ENCODE peak calls at places on chromosomes 4 and X, in six cellular contexts. X, P, Z, B, E and Q are unnamed samples. For H3K27me3 and H3K36me3, the result is how much of the 10 kb centered on the place peaks cover.

GRCh38 chr4:154329939-154330338 is 161.7 kb downstream of the DCHS2 start:
- DNase-seq in X (no peak), B (no peak), Z (no peak), E (no peak), P (no peak), Q (no peak)

GRCh38 chr4:8846864-8847263 is 24.8 kb downstream of the HMX1 start:
- DNase-seq in Z (no peak), B (no peak), E (peak), X (no peak), P (peak), Q (no peak)

GRCh38 chr4:128606173-128606572 is 203.3 kb upstream of the JADE1 start:
- DNase-seq in X (no peak), B (peak), E (no peak), Z (no peak), P (no peak), Q (no peak)

GRCh38 chrX:137166591-137166990 is 132.8 kb upstream of the GPR101 start:
- DNase-seq in Z (peak), B (no peak), P (peak), E (no peak), X (no peak), Q (peak)

GRCh38 chr4:73631565-73632226 is 11.5 kb upstream of the RASSF6 start:
- DNase-seq in P (no peak), X (no peak), E (no peak), Z (no peak), B (no peak), Q (no peak)

GRCh38 chr4:37715889-37716402 is 29.8 kb upstream of the RELL1 start:
- DNase-seq in E (no peak), P (no peak), B (no peak), Z (no peak), X (no peak), Q (no peak)

GRCh38 chr4:89056292-89056952 is 563 bp downstream of the FAM13A start:
- DNase-seq in Z (no peak), X (no peak), B (no peak), E (no peak), P (no peak), Q (no peak)

GRCh38 chrX:153673398-153674218 is at the start of gene PNCK:
- DNase-seq in E (no peak), X (no peak), B (no peak), Z (no peak), P (no peak), Q (peak)

GRCh38 chr4:7403001-7403400 is 31.7 kb downstream of the PSAPL1 start:
- DNase-seq in E (no peak), Z (no peak), X (no peak), P (peak), B (no peak), Q (no peak)

GRCh38 chr4:27148211-27148895 is 287.7 kb downstream of the STIM2 start:
- DNase-seq in X (no peak), Z (no peak), P (no peak), E (no peak), B (no peak), Q (no peak)

GRCh38 chrX:33211356-33212254 is at the start of gene DMD:
- DNase-seq in P (peak), Z (no peak), X (peak), E (no peak), B (peak), Q (no peak)
- H3K4me3 ChIP-seq in P (peak), Z (no peak), X (peak), E (peak), B (peak), Q (no peak)

GRCh38 chrX:135328421-135329005 is 19.2 kb downstream of the ETDC start:
- DNase-seq in Z (no peak), P (no peak), B (no peak), X (no peak), E (no peak), Q (no peak)

GRCh38 chrX:135327299-135327698 is 18.0 kb downstream of the ETDC start:
- DNase-seq in X (no peak), Z (no peak), P (no peak), B (peak), E (no peak), Q (no peak)

GRCh38 chrX:135330709-135331108 is 21.4 kb downstream of the ETDC start:
- DNase-seq in X (no peak), B (no peak), P (no peak), Z (no peak), E (no peak), Q (no peak)

DNA sequence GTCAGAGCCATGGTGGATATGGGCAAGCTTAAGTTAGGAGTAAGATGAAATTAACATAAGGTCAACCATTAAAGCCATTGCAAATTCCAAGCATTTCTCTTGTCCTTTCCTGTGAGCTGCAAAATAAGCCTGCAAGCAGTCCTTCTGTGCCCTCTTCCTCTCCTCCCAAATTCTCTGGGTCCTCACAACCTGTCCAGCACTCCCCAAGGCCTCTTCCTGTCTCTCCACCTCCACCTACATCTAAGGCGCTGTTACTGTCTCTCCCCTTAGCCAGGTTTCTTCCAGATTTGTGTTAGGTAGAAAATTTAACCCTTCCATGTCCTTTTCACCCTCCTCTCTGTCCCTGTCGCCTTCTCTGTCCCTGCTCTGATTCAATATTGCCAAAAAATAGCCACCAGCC is 22.2 kb downstream of the ETDC start:
- DNase-seq in X (no peak), B (no peak), E (no peak), P (no peak), Z (no peak), Q (no peak)
- H3K27me3 ChIP-seq in X (under half), B (under half), E (under half), P (under half), Z (under half), Q (under half)

DNA sequence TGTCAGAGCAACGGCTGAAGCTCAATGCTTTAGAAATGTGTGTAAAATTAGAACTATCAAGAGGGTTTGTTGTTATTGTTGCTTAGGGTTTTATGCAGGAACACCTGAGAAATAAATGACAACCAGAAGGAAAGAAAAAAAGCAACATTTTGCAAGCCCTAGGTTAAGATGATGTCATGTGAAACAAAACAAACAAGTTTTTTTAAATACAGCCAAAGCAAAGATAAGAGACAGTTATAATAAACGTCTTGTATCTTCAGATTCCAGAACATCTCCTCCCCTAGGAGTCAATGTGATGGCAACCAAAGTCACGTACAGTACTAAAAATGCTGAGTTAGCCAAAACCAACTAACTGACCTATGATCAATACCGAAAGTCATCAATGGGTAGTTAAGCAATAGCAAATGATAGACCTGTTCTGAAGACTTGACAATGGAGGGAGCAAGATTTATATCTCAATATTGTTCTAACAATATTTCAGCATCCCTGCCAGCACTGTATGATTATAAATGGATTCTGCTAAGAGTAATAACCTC is 55.3 kb upstream of the NOCT start:
- DNase-seq in Z (no peak), B (no peak), P (no peak), E (no peak), X (no peak), Q (no peak)
- H3K36me3 ChIP-seq in Z (under half), B (under half), P (under half), E (under half), X (under half), Q (under half)

DNA sequence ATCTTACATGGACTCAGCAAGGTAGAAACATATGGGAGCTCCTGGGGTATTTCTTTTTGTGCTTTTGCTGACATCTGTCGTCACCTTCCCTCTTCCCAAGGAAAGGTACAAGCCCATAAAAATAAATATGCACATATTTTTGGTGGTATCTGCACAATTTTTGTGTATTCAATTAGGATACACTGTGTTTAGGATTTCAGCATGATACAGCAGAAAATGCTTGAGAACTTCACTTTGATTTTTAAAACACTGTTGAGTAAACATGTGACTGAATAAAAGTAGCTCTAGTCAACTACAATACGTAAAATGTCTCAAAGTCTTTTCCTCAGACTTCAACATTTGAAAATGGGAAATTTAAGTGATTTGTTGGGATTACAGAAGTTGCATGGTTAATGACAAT is 99.4 kb upstream of the SPANXC start:
- DNase-seq in E (no peak), Z (no peak), B (no peak), X (no peak), P (no peak), Q (no peak)
- H3K4me3 ChIP-seq in E (no peak), Z (no peak), B (no peak), X (no peak), P (no peak), Q (no peak)

DNA sequence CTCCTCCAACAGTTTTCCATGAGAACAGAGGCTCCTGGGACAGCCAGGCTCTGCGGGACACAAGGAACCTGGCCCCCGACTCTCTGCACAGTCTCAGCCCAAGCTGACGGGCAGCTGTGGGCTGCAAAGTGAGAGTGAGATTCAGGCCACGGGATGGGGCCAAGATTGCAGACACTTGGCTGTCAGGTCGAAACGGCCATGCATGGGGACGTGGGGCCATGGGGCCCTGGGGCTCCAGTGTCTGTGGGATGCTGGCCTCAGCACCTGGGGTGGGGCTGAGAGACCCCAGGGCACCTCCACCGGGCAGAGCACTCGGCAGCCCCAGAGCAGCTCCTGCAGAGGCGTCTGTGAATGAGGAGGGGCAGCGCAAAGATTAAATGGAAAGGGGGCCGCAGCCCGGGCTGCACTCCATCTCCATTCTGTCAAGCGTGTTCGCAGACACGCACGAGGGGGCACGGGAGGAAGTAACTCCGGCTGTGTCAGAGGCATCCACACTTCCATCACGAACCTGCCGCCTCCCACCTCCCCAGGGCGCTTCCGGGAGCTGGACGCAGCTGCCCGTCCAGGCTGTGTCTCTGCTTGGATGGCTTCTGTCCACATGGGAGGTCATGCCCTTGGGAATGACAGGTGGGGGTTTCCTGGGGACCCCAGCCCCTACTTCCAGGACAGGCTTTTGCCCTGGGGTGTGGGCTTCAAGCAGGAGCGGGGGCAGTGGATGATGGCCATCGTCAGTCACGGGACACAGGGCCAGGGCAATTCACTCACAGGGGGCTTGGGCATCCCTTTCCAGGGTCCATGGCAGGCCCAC is 82.8 kb upstream of the NKX1-1 start:
- DNase-seq in E (no peak), Z (no peak), P (no peak), B (no peak), X (no peak), Q (peak)
- H3K27me3 ChIP-seq in E (under half), Z (under half), P (under half), B (under half), X (under half), Q (under half)

GRCh38 chr4:2817136-2817535 is 24.3 kb downstream of the SH3BP2 start:
- DNase-seq in P (no peak), Z (no peak), E (no peak), B (no peak), X (no peak), Q (no peak)
- H3K36me3 ChIP-seq in P (under half), Z (under half), E (half or more), B (under half), X (under half), Q (under half)

GRCh38 chr4:119284876-119285611 is 36.9 kb downstream of the FABP2 start:
- DNase-seq in E (no peak), X (no peak), B (no peak), Z (no peak), P (no peak), Q (no peak)
- H3K4me3 ChIP-seq in E (no peak), X (no peak), B (peak), Z (no peak), P (no peak), Q (no peak)

GRCh38 chrX:76248901-76249300 is 76.0 kb downstream of the PBDC1 start:
- DNase-seq in Z (no peak), X (no peak), E (no peak), B (no peak), P (no peak), Q (no peak)

DNA sequence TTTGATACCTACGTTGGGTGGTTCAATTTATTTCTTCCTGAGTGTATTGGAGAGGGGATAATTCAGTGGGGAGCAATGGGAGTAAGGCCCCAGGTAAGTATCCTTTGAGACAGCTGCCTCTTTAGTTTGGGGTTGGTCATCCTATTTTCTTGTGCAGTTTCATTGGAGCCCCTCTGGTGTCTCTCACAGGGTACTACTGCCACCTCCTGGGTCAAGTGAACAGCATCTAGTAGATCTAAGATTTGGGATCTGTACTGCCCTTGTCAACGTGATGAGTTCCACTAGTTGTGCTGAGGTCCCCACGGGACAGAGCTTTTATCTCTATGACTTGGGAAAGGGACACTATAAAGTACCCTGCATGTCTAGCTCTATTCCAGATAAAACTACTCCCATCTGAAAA is 80.6 kb downstream of the PBDC1 start:
- DNase-seq in B (peak), E (no peak), X (peak), Z (no peak), P (peak), Q (peak)
- H3K27me3 ChIP-seq in B (under half), E (under half), X (under half), Z (under half), P (under half), Q (under half)

DNA sequence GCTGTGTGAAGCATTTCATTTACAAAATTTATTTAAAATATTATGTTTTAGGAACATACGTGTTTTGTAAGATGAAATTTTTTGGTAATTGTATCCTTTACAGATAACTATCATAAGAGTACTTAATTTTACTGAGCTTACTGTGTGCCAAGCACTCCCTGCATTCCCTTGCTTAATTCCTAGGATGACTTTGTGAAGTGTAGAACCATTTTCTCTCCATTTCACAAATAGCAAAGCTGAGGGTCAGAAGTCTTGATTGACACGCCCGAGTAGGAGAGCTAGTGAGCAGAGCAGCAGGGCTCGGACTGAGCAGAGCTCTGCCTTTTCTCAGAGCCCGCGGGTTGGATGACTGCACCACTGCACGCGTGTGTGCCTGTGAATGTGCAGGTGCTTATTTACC is 30.6 kb downstream of the PIGG start:
- DNase-seq in E (no peak), X (no peak), P (no peak), Z (no peak), B (no peak), Q (no peak)
- H3K36me3 ChIP-seq in E (half or more), X (under half), P (under half), Z (under half), B (half or more), Q (under half)

GRCh38 chrX:53321943-53322497 is 40.6 kb upstream of the IQSEC2 start:
- DNase-seq in Z (no peak), E (no peak), X (no peak), B (no peak), P (no peak), Q (peak)
- H3K4me3 ChIP-seq in Z (no peak), E (no peak), X (no peak), B (no peak), P (no peak), Q (peak)